ENCODE peak calls at places on chromosomes 11 and 22, in four cellular contexts. N is kidney; R is effector memory CD4-positive, alpha-beta T cell; V is B cell. U is an unnamed sample.

GRCh38 chr11:206516-207212 is 535 bp downstream of the BET1L start:
- DNase-seq in R (no peak), N (peak), V (no peak), U (no peak)

GRCh38 chr11:29190313-29190712 is 826.5 kb downstream of the KCNA4 start:
- DNase-seq in R (no peak), V (no peak), N (no peak), U (no peak)

GRCh38 chr11:77120571-77120970 is 7.5 kb upstream of the MYO7A start:
- DNase-seq in V (no peak), N (peak), R (no peak), U (no peak)

GRCh38 chr22:42978453-42979103 is 36.4 kb downstream of the PACSIN2 start:
- DNase-seq in V (no peak), R (no peak), N (no peak), U (no peak)

GRCh38 chr22:47369431-47370015 is 607.1 kb downstream of the TBC1D22A start:
- DNase-seq in R (no peak), N (no peak), V (no peak), U (no peak)

GRCh38 chr11:132595711-132596111 is 936.6 kb downstream of the OPCML start:
- DNase-seq in V (no peak), N (no peak), R (no peak), U (no peak)

GRCh38 chr11:18684267-18684666 is 14.3 kb upstream of the TMEM86A start:
- DNase-seq in N (no peak), V (no peak), R (no peak), U (no peak)

GRCh38 chr11:118806400-118806799 is 15.4 kb upstream of the DDX6 start:
- DNase-seq in R (no peak), N (no peak), V (no peak), U (no peak)

GRCh38 chr11:76795936-76796441 is 12.8 kb downstream of the TSKU start:
- DNase-seq in N (no peak), R (no peak), V (no peak), U (no peak)

GRCh38 chr22:49765951-49766350 is 61.7 kb downstream of the BRD1 start:
- DNase-seq in N (peak), V (no peak), R (no peak), U (no peak)